ENCODE peak calls at places on chromosomes 1 and 21, in four cellular contexts. One of them, this sample, is unnamed.

GRCh38 chr1:12015001-12015491 is 4.3 kb upstream of the MIIP start:
- DNase-seq in progenitor cell of endocrine pancreas: no peak
- DNase-seq in A549: no peak
- DNase-seq in Panc1: no peak
- DNase-seq in this sample: no peak

GRCh38 chr1:105483436-105483835 is 1573.0 kb upstream of the PRMT6 start:
- DNase-seq in A549: no peak
- DNase-seq in progenitor cell of endocrine pancreas: no peak
- DNase-seq in Panc1: no peak
- DNase-seq in this sample: no peak

GRCh38 chr1:225933072-225933471 is 7.9 kb downstream of the LEFTY2 start:
- DNase-seq in A549: peak; percentile 30
- DNase-seq in progenitor cell of endocrine pancreas: no peak
- DNase-seq in Panc1: peak; percentile 41
- DNase-seq in this sample: no peak

GRCh38 chr1:75616436-75617433 is 5.8 kb upstream of the SLC44A5 start:
- DNase-seq in Panc1: no peak
- DNase-seq in progenitor cell of endocrine pancreas: peak; percentile 11
- DNase-seq in A549: no peak
- DNase-seq in this sample: no peak

GRCh38 chr1:55057270-55057955 is 18.1 kb downstream of the PCSK9 start:
- DNase-seq in Panc1: no peak
- DNase-seq in progenitor cell of endocrine pancreas: no peak
- DNase-seq in A549: no peak
- DNase-seq in this sample: no peak

GRCh38 chr1:170027760-170028159 is 46.7 kb downstream of the KIFAP3 start:
- DNase-seq in A549: peak; percentile 15
- DNase-seq in Panc1: no peak
- DNase-seq in progenitor cell of endocrine pancreas: no peak
- DNase-seq in this sample: no peak

GRCh38 chr21:40242586-40242985 is 375.3 kb downstream of the PCP4 start:
- DNase-seq in Panc1: no peak
- DNase-seq in progenitor cell of endocrine pancreas: no peak
- DNase-seq in A549: no peak
- DNase-seq in this sample: no peak

GRCh38 chr1:197092491-197093023 is 25.5 kb upstream of the F13B start:
- DNase-seq in Panc1: no peak
- DNase-seq in A549: no peak
- DNase-seq in progenitor cell of endocrine pancreas: no peak
- DNase-seq in this sample: no peak

GRCh38 chr1:208105756-208106155 is 138.4 kb downstream of the PLXNA2 start:
- DNase-seq in progenitor cell of endocrine pancreas: no peak
- DNase-seq in A549: no peak
- DNase-seq in Panc1: no peak
- DNase-seq in this sample: no peak

GRCh38 chr1:199123615-199124014 is 484.8 kb downstream of the PTPRC start:
- DNase-seq in Panc1: no peak
- DNase-seq in progenitor cell of endocrine pancreas: no peak
- DNase-seq in A549: no peak
- DNase-seq in this sample: no peak

GRCh38 chr1:54070549-54070915 is 17.1 kb downstream of the TCEANC2 start:
- DNase-seq in Panc1: no peak
- DNase-seq in progenitor cell of endocrine pancreas: no peak
- DNase-seq in A549: no peak
- DNase-seq in this sample: no peak

GRCh38 chr21:21196848-21197247 is 198.6 kb downstream of the NCAM2 start:
- DNase-seq in A549: no peak
- DNase-seq in progenitor cell of endocrine pancreas: no peak
- DNase-seq in Panc1: no peak
- DNase-seq in this sample: no peak

GRCh38 chr1:15633756-15634420 is 16.6 kb downstream of the DDI2 start:
- DNase-seq in Panc1: no peak
- DNase-seq in progenitor cell of endocrine pancreas: no peak
- DNase-seq in A549: no peak
- DNase-seq in this sample: no peak

GRCh38 chr1:43653339-43653738 is 3.4 kb downstream of the KDM4A start:
- DNase-seq in Panc1: no peak
- DNase-seq in A549: peak; percentile 61
- DNase-seq in progenitor cell of endocrine pancreas: no peak
- DNase-seq in this sample: peak; percentile 39

GRCh38 chr1:200526709-200527612 is 93.6 kb downstream of the KIF14 start:
- DNase-seq in Panc1: no peak
- DNase-seq in progenitor cell of endocrine pancreas: no peak
- DNase-seq in A549: no peak
- DNase-seq in this sample: no peak

GRCh38 chr1:150513275-150513885 is 2.2 kb upstream of the FALEC start:
- DNase-seq in Panc1: no peak
- DNase-seq in A549: no peak
- DNase-seq in progenitor cell of endocrine pancreas: no peak
- DNase-seq in this sample: peak; percentile 43

GRCh38 chr1:12600880-12601633 is 17.0 kb downstream of the DHRS3 start:
- DNase-seq in progenitor cell of endocrine pancreas: no peak
- DNase-seq in A549: peak; percentile 75
- DNase-seq in Panc1: no peak
- DNase-seq in this sample: peak; percentile 45

GRCh38 chr1:237938553-237938952 is 47.8 kb upstream of the ZP4 start:
- DNase-seq in Panc1: no peak
- DNase-seq in A549: peak; percentile 28
- DNase-seq in progenitor cell of endocrine pancreas: no peak
- DNase-seq in this sample: no peak

GRCh38 chr1:89069955-89070354 is 4.9 kb upstream of the GBP1 start:
- DNase-seq in progenitor cell of endocrine pancreas: no peak
- DNase-seq in Panc1: no peak
- DNase-seq in A549: no peak
- DNase-seq in this sample: no peak

GRCh38 chr1:208595745-208596144 is 351.6 kb upstream of the PLXNA2 start:
- DNase-seq in Panc1: no peak
- DNase-seq in progenitor cell of endocrine pancreas: no peak
- DNase-seq in A549: no peak
- DNase-seq in this sample: no peak

GRCh38 chr1:114310771-114311251 is 157.1 kb upstream of the SYT6 start:
- DNase-seq in progenitor cell of endocrine pancreas: no peak
- DNase-seq in Panc1: no peak
- DNase-seq in A549: no peak
- DNase-seq in this sample: no peak

GRCh38 chr1:112704511-112704907 is 2.4 kb downstream of the RHOC start:
- DNase-seq in Panc1: no peak
- DNase-seq in progenitor cell of endocrine pancreas: no peak
- DNase-seq in A549: no peak
- DNase-seq in this sample: no peak

GRCh38 chr1:157951219-157951618 is 42.2 kb upstream of the KIRREL1 start:
- DNase-seq in Panc1: no peak
- DNase-seq in A549: no peak
- DNase-seq in progenitor cell of endocrine pancreas: no peak
- DNase-seq in this sample: no peak

GRCh38 chr1:173152585-173152984 is 54.5 kb downstream of the TNFSF4 start:
- DNase-seq in Panc1: no peak
- DNase-seq in A549: no peak
- DNase-seq in progenitor cell of endocrine pancreas: no peak
- DNase-seq in this sample: no peak

GRCh38 chr1:2044510-2045319 is 5.5 kb upstream of the PRKCZ start:
- DNase-seq in A549: peak; percentile 39
- DNase-seq in progenitor cell of endocrine pancreas: peak; percentile 86
- DNase-seq in Panc1: no peak
- DNase-seq in this sample: peak; percentile 90

GRCh38 chr1:48643193-48643592 is 133.5 kb downstream of the BEND5 start:
- DNase-seq in Panc1: no peak
- DNase-seq in A549: no peak
- DNase-seq in progenitor cell of endocrine pancreas: no peak
- DNase-seq in this sample: no peak

GRCh38 chr1:90402893-90403849 is 313.9 kb downstream of the BARHL2 start:
- DNase-seq in A549: peak; percentile 68
- DNase-seq in progenitor cell of endocrine pancreas: no peak
- DNase-seq in Panc1: peak; percentile 98
- DNase-seq in this sample: peak; percentile 31

GRCh38 chr21:25428537-25428936 is 178.7 kb downstream of the MRPL39 start:
- DNase-seq in Panc1: no peak
- DNase-seq in progenitor cell of endocrine pancreas: no peak
- DNase-seq in A549: no peak
- DNase-seq in this sample: no peak

GRCh38 chr1:30111431-30111830 is 612.0 kb downstream of the MATN1 start:
- DNase-seq in Panc1: no peak
- DNase-seq in progenitor cell of endocrine pancreas: peak; percentile 43
- DNase-seq in A549: peak; percentile 33
- DNase-seq in this sample: peak; percentile 84

GRCh38 chr1:115706774-115707425 is 61.6 kb downstream of the CASQ2 start:
- DNase-seq in progenitor cell of endocrine pancreas: no peak
- DNase-seq in Panc1: no peak
- DNase-seq in A549: peak; percentile 31
- DNase-seq in this sample: no peak

GRCh38 chr1:100316622-100317021 is 35.7 kb upstream of the CDC14A start:
- DNase-seq in progenitor cell of endocrine pancreas: no peak
- DNase-seq in A549: no peak
- DNase-seq in Panc1: no peak
- DNase-seq in this sample: no peak

GRCh38 chr1:59512702-59513101 is 215.8 kb downstream of the FGGY start:
- DNase-seq in progenitor cell of endocrine pancreas: no peak
- DNase-seq in A549: no peak
- DNase-seq in Panc1: no peak
- DNase-seq in this sample: no peak

GRCh38 chr1:2380816-2381591 is 10.3 kb downstream of the MORN1 start:
- DNase-seq in Panc1: no peak
- DNase-seq in A549: no peak
- DNase-seq in progenitor cell of endocrine pancreas: no peak
- DNase-seq in this sample: peak; percentile 20

GRCh38 chr1:113140588-113141446 is 67.8 kb downstream of the LRIG2 start:
- DNase-seq in progenitor cell of endocrine pancreas: peak; percentile 42
- DNase-seq in Panc1: peak; percentile 39
- DNase-seq in A549: peak; percentile 60
- DNase-seq in this sample: peak; percentile 66

GRCh38 chr1:20483833-20484525 is 2.0 kb downstream of the CAMK2N1 start:
- DNase-seq in progenitor cell of endocrine pancreas: peak; percentile 28
- DNase-seq in Panc1: no peak
- DNase-seq in A549: peak; percentile 43
- DNase-seq in this sample: peak; percentile 73

GRCh38 chr1:36885537-36886441 is 148.5 kb downstream of the GRIK3 start:
- DNase-seq in A549: no peak
- DNase-seq in Panc1: no peak
- DNase-seq in progenitor cell of endocrine pancreas: no peak
- DNase-seq in this sample: no peak

GRCh38 chr1:17561252-17561558 is 21.7 kb downstream of the ARHGEF10L start:
- DNase-seq in progenitor cell of endocrine pancreas: no peak
- DNase-seq in A549: no peak
- DNase-seq in Panc1: no peak
- DNase-seq in this sample: no peak

DNA sequence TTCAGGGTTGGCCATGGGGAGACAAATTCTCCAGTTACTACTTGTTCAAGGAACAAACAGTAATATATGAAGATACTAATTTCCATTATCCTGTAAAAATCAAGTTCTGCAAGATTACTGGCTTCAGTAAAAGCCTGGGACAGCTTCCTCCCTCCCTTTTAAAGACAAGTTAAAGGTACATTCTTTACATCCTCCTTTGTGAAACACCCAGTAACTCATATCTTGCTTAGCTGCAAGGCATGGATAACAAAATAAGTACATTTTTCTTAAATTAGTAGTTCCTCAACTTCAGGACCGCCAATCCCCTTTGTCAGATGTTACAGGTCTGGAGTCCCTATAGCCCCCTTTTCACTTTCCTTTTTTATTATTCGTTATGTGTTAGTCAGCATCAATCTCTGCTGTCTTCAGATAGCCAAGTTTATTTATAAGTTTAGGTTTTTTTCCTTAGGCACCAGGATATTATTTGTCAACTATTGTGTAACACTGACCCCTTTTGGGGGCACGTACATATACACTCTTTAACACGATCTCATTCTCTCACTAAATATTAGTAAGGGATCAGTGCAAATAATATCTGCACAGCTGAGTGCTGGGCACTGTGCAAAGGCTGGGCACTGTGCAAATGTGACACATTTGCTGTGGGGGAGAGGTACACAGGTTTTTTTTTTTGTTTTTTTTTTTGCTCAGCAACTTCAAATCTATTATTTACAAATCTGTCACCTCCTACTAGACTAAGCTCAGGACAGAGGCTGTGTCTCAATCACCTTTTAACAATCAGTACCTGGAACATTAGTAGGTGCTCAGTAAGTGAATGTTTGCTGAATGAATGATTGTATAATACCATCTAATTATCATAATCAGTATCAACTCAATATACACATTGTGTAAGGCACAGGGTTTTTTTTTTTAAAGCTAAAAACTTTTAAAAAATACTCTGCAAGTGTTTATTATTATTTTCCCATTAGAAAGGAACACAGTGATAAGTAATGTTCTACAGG is 9.6 kb downstream of the ERRFI1 start:
- DNase-seq in progenitor cell of endocrine pancreas: no peak
- DNase-seq in Panc1: no peak
- DNase-seq in A549: no peak
- DNase-seq in this sample: no peak
- TF ChIP-seq CTCF in progenitor cell of endocrine pancreas: no peak
- TF ChIP-seq CTCF in Panc1: peak; percentile 29
- TF ChIP-seq CTCF in A549: no peak
- TF ChIP-seq CTCF in this sample: no peak

GRCh38 chr1:40650075-40650474 is 15.4 kb downstream of the RIMS3 start:
- DNase-seq in progenitor cell of endocrine pancreas: no peak
- DNase-seq in A549: no peak
- DNase-seq in Panc1: no peak
- DNase-seq in this sample: peak; percentile 49
- TF ChIP-seq CTCF in progenitor cell of endocrine pancreas: peak; percentile 51
- TF ChIP-seq CTCF in A549: no peak
- TF ChIP-seq CTCF in Panc1: peak; percentile 77
- TF ChIP-seq CTCF in this sample: peak; percentile 42

GRCh38 chr1:154955718-154956513 is at the start of gene PBXIP1:
- DNase-seq in Panc1: no peak
- DNase-seq in A549: peak; percentile 87
- DNase-seq in progenitor cell of endocrine pancreas: peak; percentile 79
- DNase-seq in this sample: peak; percentile 68
- TF ChIP-seq CTCF in Panc1: no peak
- TF ChIP-seq CTCF in A549: peak; percentile 29
- TF ChIP-seq CTCF in progenitor cell of endocrine pancreas: peak; percentile 41
- TF ChIP-seq CTCF in this sample: no peak

DNA sequence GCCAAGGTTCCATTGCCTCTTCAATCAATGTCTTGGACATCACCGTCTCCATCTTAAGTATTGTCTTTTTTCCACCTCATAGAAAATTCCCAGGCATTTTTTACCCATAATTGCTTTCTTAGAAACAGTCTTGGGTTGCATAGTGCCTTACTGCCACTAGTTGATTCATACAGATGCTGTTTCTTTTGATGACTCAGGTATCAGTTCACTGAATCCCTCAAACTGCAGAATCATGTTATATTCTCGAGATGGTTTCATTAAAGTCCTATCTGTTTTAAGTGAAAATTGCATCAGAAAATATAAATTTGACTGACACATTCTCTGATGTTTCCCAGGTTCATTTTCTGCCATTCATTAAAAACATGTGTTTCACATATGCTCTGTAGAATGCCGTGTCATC is 1489.1 kb downstream of the BRINP3 start:
- DNase-seq in A549: peak; percentile 5
- DNase-seq in progenitor cell of endocrine pancreas: no peak
- DNase-seq in Panc1: no peak
- DNase-seq in this sample: no peak
- TF ChIP-seq CTCF in A549: no peak
- TF ChIP-seq CTCF in progenitor cell of endocrine pancreas: no peak
- TF ChIP-seq CTCF in Panc1: no peak
- TF ChIP-seq CTCF in this sample: no peak